ENCODE peak calls at places on chromosomes 6 and 20, in six cellular contexts. Z is stimulated activated CD4-positive, alpha-beta T cell treated with anti-CD3 and anti-CD28 coated beads, TNF-alpha, amount 100 ng/mL, for 48 hours; S is GM04504; P is amniotic stem cell; F is activated T-helper 1 cell treated with Interleukin-2 at 50 U/mL for 16 hours; G is sigmoid colon. W is an unnamed sample.

GRCh38 chr20:50169329-50169823 is 15.9 kb upstream of the PEDS1 start:
- DNase-seq in Z (peak), P (peak), F (peak), G (peak), S (peak), W (peak)

GRCh38 chr6:143964667-143965066 is 43.4 kb downstream of the PLAGL1 start:
- DNase-seq in G (no peak), Z (no peak), S (no peak), F (no peak), P (no peak), W (no peak)

GRCh38 chr6:108616973-108617372 is 56.3 kb downstream of the FOXO3 start:
- DNase-seq in G (no peak), Z (no peak), F (no peak), S (peak), P (no peak), W (no peak)

GRCh38 chr6:167957626-167958025 is 39.8 kb upstream of the KIF25 start:
- DNase-seq in S (no peak), P (no peak), Z (no peak), F (no peak), G (no peak), W (no peak)

GRCh38 chr6:1498491-1499113 is 109.2 kb downstream of the FOXF2 start:
- DNase-seq in P (no peak), Z (no peak), G (no peak), F (no peak), S (no peak), W (no peak)

GRCh38 chr6:12576389-12576788 is 140.2 kb upstream of the PHACTR1 start:
- DNase-seq in Z (no peak), P (peak), S (no peak), F (no peak), G (no peak), W (peak)

GRCh38 chr20:44430270-44431065 is 45.2 kb upstream of the TTPAL start:
- DNase-seq in S (no peak), F (no peak), G (no peak), Z (no peak), P (no peak), W (no peak)

GRCh38 chr6:108712946-108713345 is 135.3 kb upstream of the ARMC2 start:
- DNase-seq in S (no peak), F (no peak), G (no peak), P (no peak), Z (no peak), W (no peak)

GRCh38 chr6:140174509-140174908 is 800.1 kb upstream of the CITED2 start:
- DNase-seq in P (peak), S (peak), F (no peak), Z (no peak), G (no peak), W (peak)

GRCh38 chr6:73665686-73666319 is 12.0 kb upstream of the SLC17A5 start:
- DNase-seq in Z (no peak), G (no peak), F (no peak), S (no peak), P (no peak), W (no peak)

GRCh38 chr6:34950849-34951248 is 61.8 kb downstream of the ANKS1A start:
- DNase-seq in P (no peak), S (no peak), F (no peak), G (no peak), Z (no peak), W (no peak)

GRCh38 chr20:49750611-49751396 is 37.1 kb upstream of the B4GALT5 start:
- DNase-seq in P (no peak), S (no peak), G (no peak), Z (no peak), F (no peak), W (no peak)

GRCh38 chr20:11726021-11726420 is 191.7 kb upstream of the BTBD3 start:
- DNase-seq in F (no peak), G (no peak), P (no peak), S (no peak), Z (no peak), W (no peak)

GRCh38 chr6:6694825-6695710 is 106.5 kb downstream of the LY86 start:
- DNase-seq in G (peak), F (no peak), S (no peak), Z (no peak), P (no peak), W (no peak)

GRCh38 chr6:35583893-35584688 is 71.4 kb upstream of the TULP1 start:
- DNase-seq in S (peak), Z (peak), G (peak), P (peak), F (peak), W (peak)

GRCh38 chr20:35326021-35326731 is 34.0 kb upstream of the FAM83C start:
- DNase-seq in Z (no peak), P (no peak), G (no peak), S (no peak), F (no peak), W (no peak)

GRCh38 chr6:23446394-23447001 is 679.5 kb upstream of the NRSN1 start:
- DNase-seq in F (no peak), Z (no peak), G (no peak), S (peak), P (peak), W (peak)

GRCh38 chr6:116580198-116580597 is 8.9 kb downstream of the RWDD1 start:
- DNase-seq in F (no peak), Z (no peak), S (no peak), P (no peak), G (no peak), W (no peak)

GRCh38 chr6:6775074-6775473 is 186.6 kb downstream of the LY86 start:
- DNase-seq in G (no peak), F (no peak), Z (no peak), S (no peak), P (no peak), W (no peak)

GRCh38 chr6:5746392-5747140 is 260.2 kb downstream of the NRN1 start:
- DNase-seq in S (no peak), G (no peak), F (no peak), Z (no peak), P (no peak), W (no peak)

GRCh38 chr20:50562262-50562701 is 52.1 kb downstream of the PTPN1 start:
- DNase-seq in F (no peak), P (no peak), S (no peak), Z (no peak), G (no peak), W (no peak)

GRCh38 chr6:82785206-82785605 is 280.4 kb downstream of the UBE3D start:
- DNase-seq in G (no peak), F (no peak), S (no peak), P (no peak), Z (no peak), W (no peak)

GRCh38 chr6:82843291-82843885 is 222.3 kb downstream of the UBE3D start:
- DNase-seq in P (no peak), G (no peak), S (no peak), Z (no peak), F (no peak), W (no peak)

GRCh38 chr6:99838607-99839006 is 155.4 kb downstream of the MCHR2 start:
- DNase-seq in F (no peak), P (no peak), S (no peak), G (no peak), Z (no peak), W (no peak)

GRCh38 chr6:166654573-166654972 is 27.5 kb upstream of the RPS6KA2 start:
- DNase-seq in P (no peak), S (no peak), G (no peak), Z (no peak), F (no peak), W (no peak)

GRCh38 chr6:52547647-52548352 is 29.1 kb downstream of the TRAM2 start:
- DNase-seq in P (no peak), F (no peak), G (no peak), S (no peak), Z (no peak), W (no peak)

GRCh38 chr6:163057260-163057659 is 329.5 kb downstream of the PACRG start:
- DNase-seq in S (no peak), G (no peak), P (no peak), Z (no peak), F (no peak), W (no peak)

GRCh38 chr20:3093861-3094361 is 9.4 kb upstream of the AVP start:
- DNase-seq in P (no peak), F (no peak), S (no peak), G (no peak), Z (no peak), W (no peak)

GRCh38 chr6:16621002-16621401 is 140.3 kb downstream of the ATXN1 start:
- DNase-seq in Z (no peak), P (no peak), F (no peak), G (no peak), S (no peak), W (no peak)

GRCh38 chr6:31533455-31533841 is 4.7 kb downstream of the MCCD1 start:
- DNase-seq in P (no peak), F (no peak), Z (no peak), G (no peak), S (no peak), W (no peak)

GRCh38 chr6:169340395-169340794 is 86.7 kb upstream of the THBS2 start:
- DNase-seq in G (no peak), F (no peak), S (no peak), P (no peak), Z (no peak), W (no peak)

GRCh38 chr6:105452924-105453756 is 50.3 kb upstream of the PREP start:
- DNase-seq in G (no peak), P (no peak), S (no peak), Z (no peak), F (peak), W (no peak)

GRCh38 chr20:36760647-36761046 is 12.9 kb downstream of the DSN1 start:
- DNase-seq in F (no peak), Z (no peak), S (no peak), G (no peak), P (no peak), W (no peak)

GRCh38 chr6:61809004-61809595 is 476.9 kb downstream of the KHDRBS2 start:
- DNase-seq in Z (no peak), P (no peak), S (no peak), G (no peak), F (no peak), W (no peak)